ENCODE peak calls at places on chromosomes 16 and 17, in six cellular contexts. O is epithelial cell of esophagus; Y is mammary epithelial cell; V is mucosa of descending colon; G is NCI-H1417 treated with DMSO at 0.1 percent for 48 hours; P is stimulated activated CD4-positive, alpha-beta T cell treated with anti-CD3 and anti-CD28 coated beads, Interleukin-15, amount 100 ng/mL, for 1 hour. J is an unnamed sample.

GRCh38 chr16:30157214-30157613 is 26.2 kb upstream of the CORO1A start:
- DNase-seq in O (no peak), Y (no peak), V (no peak), G (no peak), P (no peak), J (no peak)

GRCh38 chr17:51372345-51373004 is 112.1 kb downstream of the UTP18 start:
- DNase-seq in O (peak; percentile 70), Y (peak; percentile 41), V (peak; percentile 15), G (no peak), P (no peak), J (no peak)

GRCh38 chr17:81239714-81240555 is 817 bp downstream of the NDUFAF8 start:
- DNase-seq in O (peak; percentile 73), Y (peak; percentile 64), V (no peak), G (no peak), P (peak; percentile 45), J (peak; percentile 33)

GRCh38 chr17:73340093-73340596 is 28.3 kb upstream of the CDC42EP4 start:
- DNase-seq in O (peak; percentile 98), Y (peak; percentile 100), V (no peak), G (no peak), P (no peak), J (no peak)

GRCh38 chr17:28612936-28613872 is 781 bp downstream of the RSKR start:
- DNase-seq in O (peak; percentile 28), Y (peak; percentile 2), V (peak; percentile 59), G (no peak), P (no peak), J (no peak)

GRCh38 chr16:12540290-12540689 is 263.4 kb downstream of the CPPED1 start:
- DNase-seq in O (no peak), Y (no peak), V (no peak), G (no peak), P (no peak), J (no peak)

GRCh38 chr16:86995456-86995855 is 321.7 kb downstream of the C16orf95 start:
- DNase-seq in O (no peak), Y (no peak), V (no peak), G (no peak), P (no peak), J (no peak)

GRCh38 chr17:29140051-29140582 is 40.1 kb downstream of the MYO18A start:
- DNase-seq in O (peak; percentile 65), Y (peak; percentile 45), V (peak; percentile 89), G (no peak), P (peak; percentile 60), J (peak; percentile 25)

GRCh38 chr16:1107141-1107540 is 11.1 kb upstream of the C1QTNF8 start:
- DNase-seq in O (no peak), Y (no peak), V (no peak), G (no peak), P (no peak), J (no peak)

GRCh38 chr16:62079236-62079635 is 43.0 kb upstream of the CDH8 start:
- DNase-seq in O (peak; percentile 2), Y (peak; percentile 1), V (no peak), G (no peak), P (no peak), J (no peak)

GRCh38 chr16:70804729-70805169 is 3.8 kb upstream of the VAC14 start:
- DNase-seq in O (no peak), Y (no peak), V (no peak), G (no peak), P (no peak), J (no peak)

GRCh38 chr16:424623-425081 is 797 bp upstream of the RAB11FIP3 start:
- DNase-seq in O (peak; percentile 38), Y (no peak), V (peak; percentile 41), G (no peak), P (no peak), J (no peak)

GRCh38 chr17:10031102-10031501 is 126.0 kb upstream of the RCVRN start:
- DNase-seq in O (no peak), Y (no peak), V (no peak), G (no peak), P (no peak), J (no peak)

GRCh38 chr16:85906349-85906748 is 7.4 kb downstream of the IRF8 start:
- DNase-seq in O (no peak), Y (no peak), V (no peak), G (no peak), P (no peak), J (no peak)

GRCh38 chr17:79473111-79473835 is 137.6 kb downstream of the RBFOX3 start:
- DNase-seq in O (no peak), Y (no peak), V (peak; percentile 27), G (no peak), P (no peak), J (no peak)

GRCh38 chr17:34981538-34982241 is 1.4 kb downstream of the LIG3 start:
- DNase-seq in O (peak; percentile 27), Y (no peak), V (no peak), G (no peak), P (no peak), J (no peak)

J was measured in activated naive CD4-positive, alpha-beta T cell.